ENCODE peak calls at places on chromosomes 7 and 10, in eight cellular contexts. I is activated CD4-positive, alpha-beta T cell treated with anti-CD3 and anti-CD28 coated beads for 4 hours; C is activated T-helper 9 cell treated with anti-CD3 and anti-CD28 coated beads, Interleukin-2, amount 50 U/mL, for 16 hours; N is stimulated activated CD8-positive, alpha-beta memory T cell treated with anti-CD3 and anti-CD28 coated beads, Interleukin-12 subunit alpha, Interleukin-12 subunit beta, amount 100 ng/mL, for 4 hours; K is HTR-8/SVneo; B is T-cell; O is M059J; P is H54. R is an unnamed sample.
A peak's percentile ranks its signal among the peaks of the same experiment; 100 is the strongest.

GRCh38 chr10:83346216-83346910 is 792.9 kb upstream of the GHITM start:
- DNase-seq in I (no peak), C (no peak), N (no peak), K (no peak), B (no peak), O (no peak), P (no peak), R (no peak)

GRCh38 chr7:107148721-107149120 is 20.1 kb upstream of the HBP1 start:
- DNase-seq in I (no peak), C (no peak), N (no peak), K (no peak), B (no peak), O (no peak), P (no peak), R (no peak)

GRCh38 chr7:47291461-47292051 is 290.4 kb downstream of the TNS3 start:
- DNase-seq in I (no peak), C (no peak), N (no peak), K (peak; percentile 76), B (no peak), O (peak; percentile 98), P (peak; percentile 96), R (peak; percentile 97)

GRCh38 chr7:36977878-36978277 is 253.6 kb upstream of the AOAH start:
- DNase-seq in I (no peak), C (no peak), N (no peak), K (no peak), B (no peak), O (no peak), P (no peak), R (no peak)

GRCh38 chr10:86851329-86852207 is 95.1 kb downstream of the BMPR1A start:
- DNase-seq in I (no peak), C (no peak), N (no peak), K (no peak), B (no peak), O (peak; percentile 20), P (no peak), R (peak; percentile 92)

GRCh38 chr7:142632291-142633134 is 116.8 kb upstream of the PRSS1 start:
- DNase-seq in I (peak; percentile 56), C (peak; percentile 26), N (peak; percentile 15), K (peak; percentile 51), B (peak; percentile 44), O (peak; percentile 73), P (peak; percentile 33), R (peak; percentile 56)

GRCh38 chr7:105118612-105119600 is 104.9 kb downstream of the KMT2E start:
- DNase-seq in I (no peak), C (no peak), N (no peak), K (no peak), B (no peak), O (no peak), P (no peak), R (no peak)

GRCh38 chr7:106392565-106392964 is 107.8 kb upstream of the NAMPT start:
- DNase-seq in I (no peak), C (no peak), N (no peak), K (no peak), B (no peak), O (peak; percentile 39), P (no peak), R (no peak)

GRCh38 chr10:104252349-104252748 is 2.3 kb upstream of the GSTO1 start:
- DNase-seq in I (no peak), C (no peak), N (no peak), K (no peak), B (no peak), O (no peak), P (no peak), R (no peak)

GRCh38 chr7:143484059-143484458 is 6.4 kb downstream of the TAS2R41 start:
- DNase-seq in I (no peak), C (no peak), N (no peak), K (no peak), B (no peak), O (no peak), P (no peak), R (no peak)

GRCh38 chr7:749121-749520 is 22.0 kb upstream of the PRKAR1B start:
- DNase-seq in I (no peak), C (no peak), N (no peak), K (no peak), B (no peak), O (no peak), P (no peak), R (no peak)

GRCh38 chr10:125840955-125841354 is 17.6 kb downstream of the BCCIP start:
- DNase-seq in I (no peak), C (no peak), N (no peak), K (no peak), B (no peak), O (peak; percentile 16), P (no peak), R (peak; percentile 22)

GRCh38 chr7:29859491-29860180 is 53.3 kb downstream of the WIPF3 start:
- DNase-seq in I (no peak), C (no peak), N (no peak), K (no peak), B (no peak), O (no peak), P (no peak), R (no peak)

GRCh38 chr7:150955519-150956394 is 22.4 kb downstream of the KCNH2 start:
- DNase-seq in I (no peak), C (no peak), N (no peak), K (no peak), B (no peak), O (no peak), P (no peak), R (no peak)

GRCh38 chr10:124521429-124521871 is 59.8 kb downstream of the LHPP start:
- DNase-seq in I (no peak), C (no peak), N (no peak), K (no peak), B (no peak), O (no peak), P (no peak), R (no peak)

GRCh38 chr10:99630439-99630838 is 10.2 kb upstream of the SLC25A28 start:
- DNase-seq in I (no peak), C (no peak), N (no peak), K (peak; percentile 28), B (no peak), O (peak; percentile 65), P (no peak), R (peak; percentile 67)

R was measured in HCEC 1CT.